ENCODE peak calls at places on chromosome 13, in nine cellular contexts. One of them, this sample, is unnamed.

GRCh38 chr13:44404261-44405139 is 30.9 kb downstream of the SERP2 start:
- DNase-seq in stimulated activated CD8-positive, alpha-beta memory T cell treated with anti-CD3 and anti-CD28 coated beads, Interleukin-15, amount 100 ng/mL, for 24 hours: no peak
- DNase-seq in SW480: peak
- DNase-seq in MV-4-11: no peak
- DNase-seq in brain microvascular endothelial cell: no peak
- DNase-seq in Daoy: no peak
- DNase-seq in neural crest cell: peak
- DNase-seq in RPMI8226: no peak
- DNase-seq in heart right ventricle: no peak
- DNase-seq in this sample: no peak

GRCh38 chr13:99600318-99600717 is 99.0 kb downstream of the TM9SF2 start:
- DNase-seq in Daoy: no peak
- DNase-seq in RPMI8226: no peak
- DNase-seq in neural crest cell: no peak
- DNase-seq in stimulated activated CD8-positive, alpha-beta memory T cell treated with anti-CD3 and anti-CD28 coated beads, Interleukin-15, amount 100 ng/mL, for 24 hours: no peak
- DNase-seq in brain microvascular endothelial cell: no peak
- DNase-seq in MV-4-11: no peak
- DNase-seq in SW480: no peak
- DNase-seq in heart right ventricle: no peak
- DNase-seq in this sample: no peak

GRCh38 chr13:67518785-67519184 is 288.6 kb upstream of the PCDH9 start:
- DNase-seq in brain microvascular endothelial cell: no peak
- DNase-seq in SW480: no peak
- DNase-seq in MV-4-11: no peak
- DNase-seq in stimulated activated CD8-positive, alpha-beta memory T cell treated with anti-CD3 and anti-CD28 coated beads, Interleukin-15, amount 100 ng/mL, for 24 hours: no peak
- DNase-seq in heart right ventricle: no peak
- DNase-seq in Daoy: no peak
- DNase-seq in RPMI8226: no peak
- DNase-seq in neural crest cell: no peak
- DNase-seq in this sample: no peak

GRCh38 chr13:85093808-85094207 is 705.4 kb downstream of the SLITRK6 start:
- DNase-seq in neural crest cell: no peak
- DNase-seq in MV-4-11: no peak
- DNase-seq in SW480: no peak
- DNase-seq in brain microvascular endothelial cell: peak
- DNase-seq in RPMI8226: no peak
- DNase-seq in Daoy: peak
- DNase-seq in stimulated activated CD8-positive, alpha-beta memory T cell treated with anti-CD3 and anti-CD28 coated beads, Interleukin-15, amount 100 ng/mL, for 24 hours: no peak
- DNase-seq in heart right ventricle: no peak
- DNase-seq in this sample: no peak

GRCh38 chr13:111945086-111945485 is 121.9 kb upstream of the SOX1 start:
- DNase-seq in stimulated activated CD8-positive, alpha-beta memory T cell treated with anti-CD3 and anti-CD28 coated beads, Interleukin-15, amount 100 ng/mL, for 24 hours: no peak
- DNase-seq in MV-4-11: no peak
- DNase-seq in RPMI8226: no peak
- DNase-seq in neural crest cell: no peak
- DNase-seq in brain microvascular endothelial cell: no peak
- DNase-seq in heart right ventricle: no peak
- DNase-seq in Daoy: no peak
- DNase-seq in SW480: no peak
- DNase-seq in this sample: no peak

GRCh38 chr13:30859326-30859725 is 46.7 kb upstream of the MEDAG start:
- DNase-seq in SW480: no peak
- DNase-seq in MV-4-11: no peak
- DNase-seq in RPMI8226: no peak
- DNase-seq in neural crest cell: no peak
- DNase-seq in stimulated activated CD8-positive, alpha-beta memory T cell treated with anti-CD3 and anti-CD28 coated beads, Interleukin-15, amount 100 ng/mL, for 24 hours: no peak
- DNase-seq in heart right ventricle: no peak
- DNase-seq in brain microvascular endothelial cell: no peak
- DNase-seq in Daoy: no peak
- DNase-seq in this sample: no peak

GRCh38 chr13:20127263-20127562 is 33.6 kb downstream of the GJA3 start:
- DNase-seq in MV-4-11: peak
- DNase-seq in neural crest cell: no peak
- DNase-seq in stimulated activated CD8-positive, alpha-beta memory T cell treated with anti-CD3 and anti-CD28 coated beads, Interleukin-15, amount 100 ng/mL, for 24 hours: no peak
- DNase-seq in Daoy: no peak
- DNase-seq in brain microvascular endothelial cell: no peak
- DNase-seq in heart right ventricle: no peak
- DNase-seq in RPMI8226: no peak
- DNase-seq in SW480: no peak
- DNase-seq in this sample: no peak

GRCh38 chr13:104984296-104984818 is 1551.1 kb downstream of the EFNB2 start:
- DNase-seq in stimulated activated CD8-positive, alpha-beta memory T cell treated with anti-CD3 and anti-CD28 coated beads, Interleukin-15, amount 100 ng/mL, for 24 hours: no peak
- DNase-seq in heart right ventricle: peak
- DNase-seq in RPMI8226: peak
- DNase-seq in brain microvascular endothelial cell: peak
- DNase-seq in Daoy: peak
- DNase-seq in SW480: no peak
- DNase-seq in MV-4-11: peak
- DNase-seq in neural crest cell: no peak
- DNase-seq in this sample: no peak

GRCh38 chr13:33164331-33164730 is 121.2 kb downstream of the STARD13 start:
- DNase-seq in brain microvascular endothelial cell: no peak
- DNase-seq in MV-4-11: no peak
- DNase-seq in heart right ventricle: no peak
- DNase-seq in SW480: no peak
- DNase-seq in RPMI8226: no peak
- DNase-seq in neural crest cell: no peak
- DNase-seq in stimulated activated CD8-positive, alpha-beta memory T cell treated with anti-CD3 and anti-CD28 coated beads, Interleukin-15, amount 100 ng/mL, for 24 hours: no peak
- DNase-seq in Daoy: no peak
- DNase-seq in this sample: no peak

GRCh38 chr13:98285852-98286594 is 109.0 kb upstream of the RNF113B start:
- DNase-seq in stimulated activated CD8-positive, alpha-beta memory T cell treated with anti-CD3 and anti-CD28 coated beads, Interleukin-15, amount 100 ng/mL, for 24 hours: no peak
- DNase-seq in RPMI8226: no peak
- DNase-seq in brain microvascular endothelial cell: no peak
- DNase-seq in heart right ventricle: no peak
- DNase-seq in neural crest cell: no peak
- DNase-seq in MV-4-11: no peak
- DNase-seq in SW480: no peak
- DNase-seq in Daoy: no peak
- DNase-seq in this sample: no peak